ENCODE peak calls at places on chromosomes 2 and 18, in six cellular contexts. C is prostate gland, O is brain microvascular endothelial cell, E is WERI-Rb-1, V is stomach, B is sigmoid colon. I is an unnamed sample.
A peak's percentile ranks its signal among the peaks of the same experiment; 100 is the strongest.

GRCh38 chr2:10493636-10494281 is 45.6 kb upstream of the ODC1 start:
- DNase-seq in V (peak; percentile 84), E (no peak), B (no peak), O (peak; percentile 66), C (peak; percentile 85), I (no peak)

GRCh38 chr2:106839849-106840595 is 45.9 kb downstream of the ST6GAL2 start:
- DNase-seq in B (no peak), E (peak; percentile 36), C (peak; percentile 25), V (no peak), O (peak; percentile 20), I (peak; percentile 89)

GRCh38 chr2:30180230-30180629 is 33.4 kb downstream of the YPEL5 start:
- DNase-seq in C (no peak), O (no peak), E (no peak), V (no peak), B (peak; percentile 54), I (no peak)

GRCh38 chr2:120758181-120759048 is 22.7 kb downstream of the GLI2 start:
- DNase-seq in C (no peak), B (peak; percentile 86), E (no peak), O (peak; percentile 63), V (peak; percentile 24), I (peak; percentile 83)

GRCh38 chr2:238155051-238155760 is 3.6 kb upstream of the ERFE start:
- DNase-seq in B (no peak), V (no peak), E (peak; percentile 68), O (peak; percentile 66), C (no peak), I (no peak)

GRCh38 chr2:202267495-202267894 is 1.9 kb downstream of the NOP58 start:
- DNase-seq in B (no peak), O (no peak), E (no peak), V (no peak), C (no peak), I (no peak)

GRCh38 chr2:40363631-40364030 is 88.3 kb downstream of the SLC8A1 start:
- DNase-seq in B (no peak), O (no peak), E (no peak), C (no peak), V (no peak), I (no peak)

GRCh38 chr2:162245737-162246136 is 2.5 kb upstream of the FAP start:
- DNase-seq in B (no peak), E (no peak), V (no peak), O (peak; percentile 75), C (no peak), I (no peak)

GRCh38 chr2:204315236-204315662 is 230.0 kb upstream of the PARD3B start:
- DNase-seq in C (no peak), E (no peak), B (peak; percentile 76), V (peak; percentile 51), O (no peak), I (no peak)

GRCh38 chr2:235676536-235676799 is 182.6 kb downstream of the AGAP1 start:
- DNase-seq in C (no peak), E (no peak), O (no peak), B (no peak), V (no peak), I (no peak)

GRCh38 chr18:60452424-60452823 is 79.8 kb upstream of the MC4R start:
- DNase-seq in E (no peak), O (peak; percentile 41), V (no peak), C (no peak), B (no peak), I (no peak)

GRCh38 chr2:214881647-214882205 is 72.2 kb upstream of the BARD1 start:
- DNase-seq in V (no peak), O (peak; percentile 10), E (no peak), B (no peak), C (peak; percentile 19), I (no peak)

GRCh38 chr2:529425-529824 is 147.8 kb downstream of the TMEM18 start:
- DNase-seq in V (no peak), B (no peak), C (no peak), E (peak; percentile 59), O (peak; percentile 33), I (peak; percentile 76)

GRCh38 chr2:3557588-3558204 is 437 bp downstream of the RNASEH1 start:
- DNase-seq in O (no peak), B (no peak), V (no peak), C (no peak), E (no peak), I (no peak)

GRCh38 chr2:241161646-241162281 is 11.5 kb downstream of the PPP1R7 start:
- DNase-seq in C (peak; percentile 59), B (peak; percentile 93), V (peak; percentile 31), O (peak; percentile 68), E (no peak), I (no peak)

GRCh38 chr18:35095983-35096676 is 54.9 kb downstream of the MAPRE2 start:
- DNase-seq in O (peak; percentile 58), E (no peak), C (no peak), V (no peak), B (no peak), I (no peak)

GRCh38 chr2:130359466-130359865 is 3.6 kb downstream of the PTPN18 start:
- DNase-seq in B (no peak), C (no peak), V (no peak), E (no peak), O (no peak), I (no peak)

GRCh38 chr2:202494300-202494699 is 118.2 kb downstream of the BMPR2 start:
- DNase-seq in E (no peak), O (peak; percentile 81), B (no peak), V (no peak), C (peak; percentile 37), I (peak; percentile 35)

GRCh38 chr2:197306691-197307030 is 3.9 kb downstream of the ANKRD44 start:
- DNase-seq in E (no peak), O (no peak), V (peak; percentile 73), B (peak; percentile 72), C (peak; percentile 46), I (no peak)
- H3K4me3 ChIP-seq in E (no peak overlapping the region), O (no peak overlapping the region), V (no peak overlapping the region), B (no peak overlapping the region), C (no peak overlapping the region), I (no peak overlapping the region)

DNA sequence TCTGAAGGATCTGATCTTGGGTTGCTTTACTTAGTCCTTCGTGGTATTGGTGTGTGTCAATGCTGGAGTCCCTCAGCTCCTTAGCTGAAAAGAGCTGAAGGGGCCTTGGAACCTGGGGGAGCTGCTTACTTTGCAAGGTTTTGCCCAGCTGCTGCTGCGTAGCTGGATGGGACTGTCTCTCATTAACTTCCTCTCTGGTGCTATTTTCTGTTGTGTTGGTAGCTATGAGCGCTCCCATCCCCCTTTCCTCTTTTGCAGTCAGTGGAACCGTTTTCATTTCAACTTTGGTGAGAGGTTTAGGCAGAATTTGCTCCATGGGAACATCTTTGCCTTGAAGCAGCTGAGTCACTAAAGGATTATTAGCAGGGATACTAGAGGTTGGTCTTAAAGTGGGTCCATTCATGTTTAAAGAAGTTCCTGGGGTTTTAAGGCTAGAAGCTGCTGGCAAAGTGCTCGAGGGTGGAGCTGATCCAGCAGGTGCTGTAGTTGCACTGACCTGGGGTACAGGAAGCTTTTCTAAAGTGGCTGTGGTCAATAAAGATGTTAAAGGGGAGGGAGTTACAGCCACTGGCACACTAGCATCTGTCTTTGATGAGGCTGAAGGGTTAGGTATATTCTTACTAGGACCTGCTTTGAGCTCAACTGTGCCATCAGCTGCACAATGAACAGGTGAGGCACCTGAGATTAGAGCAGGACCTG is 69.9 kb upstream of the DTNB start:
- DNase-seq in E (no peak), B (no peak), V (no peak), O (no peak), C (no peak), I (no peak)
- H3K36me3 ChIP-seq in E (peaks cover 52% of the 10 kb centered on the region), B (peaks cover 17% of the 10 kb centered on the region), V (peaks cover 47% of the 10 kb centered on the region), O (peaks cover 15% of the 10 kb centered on the region), C (no peaks in the 10 kb centered on the region), I (peaks cover 9% of the 10 kb centered on the region)

GRCh38 chr2:46335966-46336436 is 38.8 kb downstream of the EPAS1 start:
- DNase-seq in C (peak; percentile 17), V (peak; percentile 52), O (no peak), E (no peak), B (peak; percentile 77), I (no peak)

GRCh38 chr2:46333912-46334311 is 36.7 kb downstream of the EPAS1 start:
- DNase-seq in E (no peak), V (no peak), B (no peak), O (no peak), C (no peak), I (no peak)

GRCh38 chr2:46336560-46336959 is 39.4 kb downstream of the EPAS1 start:
- DNase-seq in B (no peak), C (no peak), E (peak; percentile 66), O (peak; percentile 56), V (no peak), I (no peak)

GRCh38 chr2:46334389-46335345 is 37.5 kb downstream of the EPAS1 start:
- DNase-seq in B (no peak), O (peak; percentile 96), V (no peak), E (no peak), C (no peak), I (no peak)

DNA sequence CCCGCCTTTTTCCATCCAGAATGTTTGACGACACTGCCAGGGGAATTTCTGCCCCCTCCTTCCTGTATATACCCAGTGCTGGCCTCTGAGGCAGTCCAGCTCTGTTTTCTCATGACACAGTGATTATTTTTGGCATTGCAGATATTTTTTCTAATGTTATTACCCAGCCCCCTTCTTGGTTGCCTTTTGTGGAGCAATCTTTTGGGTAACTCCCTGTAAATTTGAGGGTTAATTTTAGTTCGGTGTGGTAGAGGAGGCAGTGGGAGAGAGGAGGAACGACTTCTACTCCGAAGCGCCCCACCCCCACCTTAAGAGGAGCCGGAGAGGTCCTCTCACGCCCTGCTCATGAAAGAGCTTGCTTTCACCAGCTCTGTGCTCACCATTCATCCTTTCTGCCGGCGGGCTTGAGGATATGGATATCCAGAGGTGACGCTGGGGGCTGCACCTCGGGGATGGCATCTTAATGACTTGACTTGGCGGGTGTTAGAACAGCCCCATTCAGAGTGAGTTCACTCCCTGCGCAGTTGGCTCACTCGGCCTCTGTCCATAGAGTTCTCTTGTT is 38.3 kb downstream of the EPAS1 start:
- DNase-seq in C (no peak), B (peak; percentile 80), O (peak; percentile 81), V (no peak), E (no peak), I (peak; percentile 59)
- H3K4me3 ChIP-seq in C (no peak overlapping the region), B (peak overlapping the region; percentile 34), O (peak overlapping the region; percentile 31), V (peak overlapping the region; percentile 15), E (no peak overlapping the region), I (no peak overlapping the region)

GRCh38 chr18:13335903-13336302 is 117.3 kb downstream of the LDLRAD4 start:
- DNase-seq in E (no peak), O (no peak), B (no peak), V (no peak), C (no peak), I (no peak)

GRCh38 chr18:13339653-13340052 is 121.1 kb downstream of the LDLRAD4 start:
- DNase-seq in V (no peak), O (no peak), B (no peak), C (no peak), E (no peak), I (no peak)

GRCh38 chr18:13332874-13333273 is 114.3 kb downstream of the LDLRAD4 start:
- DNase-seq in C (no peak), E (no peak), V (no peak), O (no peak), B (no peak), I (no peak)

GRCh38 chr18:13337369-13337768 is 118.8 kb downstream of the LDLRAD4 start:
- DNase-seq in C (no peak), B (no peak), V (no peak), E (no peak), O (no peak), I (no peak)

DNA sequence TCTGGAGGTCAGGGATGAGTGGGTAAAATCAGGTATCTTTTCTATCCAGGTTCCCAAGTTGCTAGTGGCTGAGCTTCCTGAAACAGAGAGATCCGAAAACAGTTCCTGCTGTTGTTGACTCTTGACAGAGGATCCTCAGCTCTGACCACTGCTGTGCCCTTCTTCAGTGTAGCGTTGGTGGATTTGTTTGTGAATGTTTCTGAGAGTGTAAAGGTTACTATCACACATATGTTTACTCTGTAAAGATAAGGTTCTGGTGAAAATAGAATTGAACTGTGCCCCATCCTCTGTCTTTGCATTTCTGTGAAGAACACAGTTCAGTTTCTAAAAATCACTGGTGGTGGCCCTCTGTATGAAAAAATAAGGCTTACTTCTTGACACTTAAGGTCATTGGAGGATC is 119.8 kb downstream of the LDLRAD4 start:
- DNase-seq in V (no peak), B (no peak), O (no peak), E (no peak), C (no peak), I (no peak)
- H3K36me3 ChIP-seq in V (no peaks in the 10 kb centered on the region), B (no peaks in the 10 kb centered on the region), O (no peaks in the 10 kb centered on the region), E (no peaks in the 10 kb centered on the region), C (no peaks in the 10 kb centered on the region), I (no peaks in the 10 kb centered on the region)

I was measured in H7.